ENCODE peak calls at places on chromosomes 12 and 14, in ten cellular contexts. One of them, this sample, is unnamed.

GRCh38 chr12:22069851-22070250 is 23.8 kb downstream of the CMAS start:
- DNase-seq in MM.1S: no peak
- DNase-seq in heart right ventricle: no peak
- DNase-seq in left lung: no peak
- DNase-seq in SK-N-SH: no peak
- DNase-seq in AG04450: no peak
- DNase-seq in pancreas: no peak
- DNase-seq in mammary epithelial cell: no peak
- DNase-seq in gastrocnemius medialis: no peak
- DNase-seq in CD8-positive, alpha-beta T cell: no peak
- DNase-seq in this sample: no peak

GRCh38 chr14:89185919-89186849 is 230.8 kb downstream of the FOXN3 start:
- DNase-seq in MM.1S: no peak
- DNase-seq in heart right ventricle: no peak
- DNase-seq in left lung: no peak
- DNase-seq in SK-N-SH: no peak
- DNase-seq in AG04450: peak; percentile 41
- DNase-seq in pancreas: no peak
- DNase-seq in mammary epithelial cell: peak; percentile 74
- DNase-seq in gastrocnemius medialis: peak; percentile 80
- DNase-seq in CD8-positive, alpha-beta T cell: no peak
- DNase-seq in this sample: no peak

GRCh38 chr14:56248442-56248841 is 130.2 kb downstream of the PELI2 start:
- DNase-seq in MM.1S: no peak
- DNase-seq in heart right ventricle: no peak
- DNase-seq in left lung: no peak
- DNase-seq in SK-N-SH: no peak
- DNase-seq in AG04450: no peak
- DNase-seq in pancreas: no peak
- DNase-seq in mammary epithelial cell: no peak
- DNase-seq in gastrocnemius medialis: no peak
- DNase-seq in CD8-positive, alpha-beta T cell: no peak
- DNase-seq in this sample: no peak

GRCh38 chr14:79971330-79971729 is 240.0 kb downstream of the DIO2 start:
- DNase-seq in MM.1S: no peak
- DNase-seq in heart right ventricle: no peak
- DNase-seq in left lung: no peak
- DNase-seq in SK-N-SH: no peak
- DNase-seq in AG04450: peak; percentile 15
- DNase-seq in pancreas: no peak
- DNase-seq in mammary epithelial cell: no peak
- DNase-seq in gastrocnemius medialis: peak; percentile 15
- DNase-seq in CD8-positive, alpha-beta T cell: no peak
- DNase-seq in this sample: no peak

GRCh38 chr12:75834591-75834990 is 197.0 kb downstream of the PHLDA1 start:
- DNase-seq in MM.1S: no peak
- DNase-seq in heart right ventricle: no peak
- DNase-seq in left lung: no peak
- DNase-seq in SK-N-SH: no peak
- DNase-seq in AG04450: no peak
- DNase-seq in pancreas: no peak
- DNase-seq in mammary epithelial cell: no peak
- DNase-seq in gastrocnemius medialis: no peak
- DNase-seq in CD8-positive, alpha-beta T cell: no peak
- DNase-seq in this sample: no peak

GRCh38 chr12:130838284-130838950 is 633 bp downstream of the STX2 start:
- DNase-seq in MM.1S: no peak
- DNase-seq in heart right ventricle: no peak
- DNase-seq in left lung: no peak
- DNase-seq in SK-N-SH: no peak
- DNase-seq in AG04450: no peak
- DNase-seq in pancreas: peak; percentile 28
- DNase-seq in mammary epithelial cell: peak; percentile 39
- DNase-seq in gastrocnemius medialis: peak; percentile 22
- DNase-seq in CD8-positive, alpha-beta T cell: peak; percentile 22
- DNase-seq in this sample: peak; percentile 35

GRCh38 chr12:89707992-89708792 is 446 bp downstream of the ATP2B1 start:
- DNase-seq in MM.1S: peak; percentile 53
- DNase-seq in heart right ventricle: peak; percentile 48
- DNase-seq in left lung: peak; percentile 90
- DNase-seq in SK-N-SH: peak; percentile 56
- DNase-seq in AG04450: no peak
- DNase-seq in pancreas: peak; percentile 32
- DNase-seq in mammary epithelial cell: peak; percentile 20
- DNase-seq in gastrocnemius medialis: peak; percentile 49
- DNase-seq in CD8-positive, alpha-beta T cell: peak; percentile 47
- DNase-seq in this sample: no peak

GRCh38 chr14:70011098-70011497 is 131.9 kb downstream of the SMOC1 start:
- DNase-seq in MM.1S: no peak
- DNase-seq in heart right ventricle: no peak
- DNase-seq in left lung: no peak
- DNase-seq in SK-N-SH: no peak
- DNase-seq in AG04450: no peak
- DNase-seq in pancreas: no peak
- DNase-seq in mammary epithelial cell: peak; percentile 74
- DNase-seq in gastrocnemius medialis: no peak
- DNase-seq in CD8-positive, alpha-beta T cell: no peak
- DNase-seq in this sample: no peak

GRCh38 chr12:77725611-77726010 is 105.1 kb upstream of the NAV3 start:
- DNase-seq in MM.1S: no peak
- DNase-seq in heart right ventricle: no peak
- DNase-seq in left lung: no peak
- DNase-seq in SK-N-SH: no peak
- DNase-seq in AG04450: peak; percentile 32
- DNase-seq in pancreas: no peak
- DNase-seq in mammary epithelial cell: peak; percentile 10
- DNase-seq in gastrocnemius medialis: no peak
- DNase-seq in CD8-positive, alpha-beta T cell: no peak
- DNase-seq in this sample: no peak

GRCh38 chr14:73245401-73246325 is 8.4 kb downstream of the PAPLN start:
- DNase-seq in MM.1S: no peak
- DNase-seq in heart right ventricle: peak; percentile 74
- DNase-seq in left lung: peak; percentile 96
- DNase-seq in SK-N-SH: peak; percentile 16
- DNase-seq in AG04450: no peak
- DNase-seq in pancreas: peak; percentile 29
- DNase-seq in mammary epithelial cell: peak; percentile 57
- DNase-seq in gastrocnemius medialis: no peak
- DNase-seq in CD8-positive, alpha-beta T cell: peak; percentile 46
- DNase-seq in this sample: no peak

GRCh38 chr12:88056571-88056970 is 27.4 kb upstream of the C12orf50 start:
- DNase-seq in MM.1S: no peak
- DNase-seq in heart right ventricle: no peak
- DNase-seq in left lung: no peak
- DNase-seq in SK-N-SH: no peak
- DNase-seq in AG04450: no peak
- DNase-seq in pancreas: no peak
- DNase-seq in mammary epithelial cell: no peak
- DNase-seq in gastrocnemius medialis: no peak
- DNase-seq in CD8-positive, alpha-beta T cell: no peak
- DNase-seq in this sample: no peak

GRCh38 chr14:68692216-68692615 is 100.7 kb downstream of the ZFP36L1 start:
- DNase-seq in MM.1S: no peak
- DNase-seq in heart right ventricle: no peak
- DNase-seq in left lung: no peak
- DNase-seq in SK-N-SH: no peak
- DNase-seq in AG04450: no peak
- DNase-seq in pancreas: no peak
- DNase-seq in mammary epithelial cell: no peak
- DNase-seq in gastrocnemius medialis: peak; percentile 34
- DNase-seq in CD8-positive, alpha-beta T cell: no peak
- DNase-seq in this sample: no peak

DNA sequence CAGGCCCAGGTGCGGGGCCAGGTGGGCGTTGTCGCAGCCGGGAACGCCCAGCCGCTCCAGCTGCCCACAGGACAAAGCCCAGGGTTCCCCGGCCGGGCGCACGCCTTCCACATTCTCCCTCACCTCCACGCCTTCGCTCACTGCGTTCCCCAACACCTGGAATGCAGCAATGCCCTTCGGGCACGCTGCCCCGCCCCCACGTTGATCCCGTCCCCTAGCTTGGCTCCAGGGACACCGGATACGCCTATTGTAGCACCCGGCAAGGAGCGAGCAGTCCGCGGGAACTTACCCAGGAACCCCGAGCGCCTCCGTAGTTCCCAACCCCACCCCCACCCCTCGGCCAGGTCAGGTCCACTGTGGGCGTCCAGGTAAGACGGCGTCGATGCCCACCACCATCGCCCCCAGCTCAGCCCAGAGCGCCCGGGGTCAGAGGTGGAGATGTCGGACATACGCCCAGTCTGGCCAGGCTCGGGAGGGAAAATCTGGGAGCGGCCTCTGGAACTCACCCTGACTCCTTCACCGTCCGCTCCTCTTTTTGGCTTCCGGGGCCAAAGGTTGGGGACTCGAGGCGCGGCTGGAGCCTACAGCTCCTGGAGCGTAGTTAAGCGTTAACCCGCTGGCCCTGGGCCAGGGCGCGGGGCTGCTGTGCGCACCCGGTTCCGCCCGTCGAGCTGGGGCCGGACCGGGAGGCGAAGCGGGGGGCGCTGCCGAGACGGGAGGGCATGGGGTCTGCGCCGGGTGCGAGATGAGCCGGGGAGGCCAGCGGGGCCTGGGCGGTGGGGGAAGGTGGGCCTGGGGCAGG is 600 bp upstream of the CEP170B start:
- DNase-seq in MM.1S: no peak
- DNase-seq in heart right ventricle: peak; percentile 23
- DNase-seq in left lung: peak; percentile 86
- DNase-seq in SK-N-SH: no peak
- DNase-seq in AG04450: no peak
- DNase-seq in pancreas: peak; percentile 76
- DNase-seq in mammary epithelial cell: peak; percentile 86
- DNase-seq in gastrocnemius medialis: no peak
- DNase-seq in CD8-positive, alpha-beta T cell: no peak
- DNase-seq in this sample: peak; percentile 18
- H3K4me3 ChIP-seq in MM.1S: peak overlapping the region; percentile 39
- H3K4me3 ChIP-seq in heart right ventricle: peak overlapping the region; percentile 59
- H3K4me3 ChIP-seq in left lung: peak overlapping the region; percentile 56
- H3K4me3 ChIP-seq in SK-N-SH: peak overlapping the region; percentile 64
- H3K4me3 ChIP-seq in AG04450: peak overlapping the region; percentile 46
- H3K4me3 ChIP-seq in pancreas: peak overlapping the region; percentile 74
- H3K4me3 ChIP-seq in mammary epithelial cell: peak overlapping the region; percentile 66
- H3K4me3 ChIP-seq in gastrocnemius medialis: peak overlapping the region; percentile 59
- H3K4me3 ChIP-seq in CD8-positive, alpha-beta T cell: peak overlapping the region; percentile 33
- H3K4me3 ChIP-seq in this sample: peak overlapping the region; percentile 55

DNA sequence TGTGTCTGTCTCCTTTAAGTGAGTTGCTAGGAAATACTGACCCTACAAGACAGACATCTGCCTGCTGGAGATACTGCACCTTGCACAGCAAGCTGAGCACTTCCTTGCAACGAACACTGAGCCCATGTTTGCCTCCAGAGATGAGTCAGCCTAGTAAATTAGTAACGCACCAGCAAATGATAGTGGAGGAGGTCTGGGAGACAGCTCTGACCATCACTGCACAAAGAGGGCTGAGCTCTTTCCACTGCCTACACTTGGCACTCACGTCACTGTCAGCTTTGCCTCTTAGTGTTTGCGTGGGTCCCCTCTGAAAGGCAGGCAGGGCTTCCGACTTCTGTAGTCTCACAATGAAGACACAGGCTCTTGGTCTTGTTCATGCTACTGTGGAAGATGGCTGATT is 109.0 kb downstream of the APAF1 start:
- DNase-seq in MM.1S: no peak
- DNase-seq in heart right ventricle: no peak
- DNase-seq in left lung: no peak
- DNase-seq in SK-N-SH: no peak
- DNase-seq in AG04450: peak; percentile 20
- DNase-seq in pancreas: no peak
- DNase-seq in mammary epithelial cell: peak; percentile 21
- DNase-seq in gastrocnemius medialis: no peak
- DNase-seq in CD8-positive, alpha-beta T cell: no peak
- DNase-seq in this sample: peak; percentile 74
- TF ChIP-seq CTCF in MM.1S: no peak
- TF ChIP-seq CTCF in heart right ventricle: no peak
- TF ChIP-seq CTCF in left lung: no peak
- TF ChIP-seq CTCF in SK-N-SH: no peak
- TF ChIP-seq CTCF in AG04450: no peak
- TF ChIP-seq CTCF in pancreas: no peak
- TF ChIP-seq CTCF in mammary epithelial cell: no peak
- TF ChIP-seq CTCF in gastrocnemius medialis: no peak
- TF ChIP-seq CTCF in CD8-positive, alpha-beta T cell: no peak
- TF ChIP-seq CTCF in this sample: no peak

GRCh38 chr12:132540436-132540835 is 50.5 kb downstream of the FBRSL1 start:
- DNase-seq in MM.1S: no peak
- DNase-seq in heart right ventricle: no peak
- DNase-seq in left lung: no peak
- DNase-seq in SK-N-SH: no peak
- DNase-seq in AG04450: no peak
- DNase-seq in pancreas: no peak
- DNase-seq in mammary epithelial cell: no peak
- DNase-seq in gastrocnemius medialis: no peak
- DNase-seq in CD8-positive, alpha-beta T cell: no peak
- DNase-seq in this sample: no peak
- H3K27me3 ChIP-seq in MM.1S: no peaks in the 10 kb centered on the region
- H3K27me3 ChIP-seq in heart right ventricle: no peaks in the 10 kb centered on the region
- H3K27me3 ChIP-seq in left lung: no peaks in the 10 kb centered on the region
- H3K27me3 ChIP-seq in SK-N-SH: no peaks in the 10 kb centered on the region
- H3K27me3 ChIP-seq in AG04450: no peaks in the 10 kb centered on the region
- H3K27me3 ChIP-seq in pancreas: no peaks in the 10 kb centered on the region
- H3K27me3 ChIP-seq in mammary epithelial cell: no peaks in the 10 kb centered on the region
- H3K27me3 ChIP-seq in gastrocnemius medialis: no peaks in the 10 kb centered on the region
- H3K27me3 ChIP-seq in CD8-positive, alpha-beta T cell: no peaks in the 10 kb centered on the region
- H3K27me3 ChIP-seq in this sample: no peaks in the 10 kb centered on the region

GRCh38 chr14:53358166-53358565 is 205.0 kb upstream of the DDHD1 start:
- DNase-seq in MM.1S: no peak
- DNase-seq in heart right ventricle: no peak
- DNase-seq in left lung: no peak
- DNase-seq in SK-N-SH: no peak
- DNase-seq in AG04450: no peak
- DNase-seq in pancreas: no peak
- DNase-seq in mammary epithelial cell: no peak
- DNase-seq in gastrocnemius medialis: no peak
- DNase-seq in CD8-positive, alpha-beta T cell: no peak
- DNase-seq in this sample: no peak

GRCh38 chr14:53360821-53361220 is 207.7 kb upstream of the DDHD1 start:
- DNase-seq in MM.1S: no peak
- DNase-seq in heart right ventricle: no peak
- DNase-seq in left lung: no peak
- DNase-seq in SK-N-SH: no peak
- DNase-seq in AG04450: no peak
- DNase-seq in pancreas: no peak
- DNase-seq in mammary epithelial cell: no peak
- DNase-seq in gastrocnemius medialis: no peak
- DNase-seq in CD8-positive, alpha-beta T cell: no peak
- DNase-seq in this sample: no peak

GRCh38 chr14:53355581-53356112 is 202.5 kb upstream of the DDHD1 start:
- DNase-seq in MM.1S: no peak
- DNase-seq in heart right ventricle: no peak
- DNase-seq in left lung: no peak
- DNase-seq in SK-N-SH: no peak
- DNase-seq in AG04450: no peak
- DNase-seq in pancreas: no peak
- DNase-seq in mammary epithelial cell: peak; percentile 65
- DNase-seq in gastrocnemius medialis: no peak
- DNase-seq in CD8-positive, alpha-beta T cell: no peak
- DNase-seq in this sample: no peak

GRCh38 chr14:53354331-53354730 is 201.2 kb upstream of the DDHD1 start:
- DNase-seq in MM.1S: no peak
- DNase-seq in heart right ventricle: no peak
- DNase-seq in left lung: no peak
- DNase-seq in SK-N-SH: no peak
- DNase-seq in AG04450: no peak
- DNase-seq in pancreas: no peak
- DNase-seq in mammary epithelial cell: no peak
- DNase-seq in gastrocnemius medialis: no peak
- DNase-seq in CD8-positive, alpha-beta T cell: no peak
- DNase-seq in this sample: no peak

GRCh38 chr14:53356361-53357150 is 203.4 kb upstream of the DDHD1 start:
- DNase-seq in MM.1S: no peak
- DNase-seq in heart right ventricle: no peak
- DNase-seq in left lung: no peak
- DNase-seq in SK-N-SH: no peak
- DNase-seq in AG04450: no peak
- DNase-seq in pancreas: no peak
- DNase-seq in mammary epithelial cell: peak; percentile 15
- DNase-seq in gastrocnemius medialis: no peak
- DNase-seq in CD8-positive, alpha-beta T cell: no peak
- DNase-seq in this sample: no peak
- H3K4me3 ChIP-seq in MM.1S: no peak overlapping the region
- H3K4me3 ChIP-seq in heart right ventricle: no peak overlapping the region
- H3K4me3 ChIP-seq in left lung: no peak overlapping the region
- H3K4me3 ChIP-seq in SK-N-SH: no peak overlapping the region
- H3K4me3 ChIP-seq in AG04450: no peak overlapping the region
- H3K4me3 ChIP-seq in pancreas: no peak overlapping the region
- H3K4me3 ChIP-seq in mammary epithelial cell: no peak overlapping the region
- H3K4me3 ChIP-seq in gastrocnemius medialis: no peak overlapping the region
- H3K4me3 ChIP-seq in CD8-positive, alpha-beta T cell: no peak overlapping the region
- H3K4me3 ChIP-seq in this sample: no peak overlapping the region